ENCODE peak calls at places on chromosomes 3 and 15, in six cellular contexts. J is K562, Z is A549, K is HepG2, X is endothelial cell of umbilical vein, N is GM12878. I is an unnamed sample.

GRCh38 chr3:71713041-71713440 is 12.2 kb downstream of the EIF4E3 start:
- DNase-seq in K (no peak), N (no peak), X (no peak), J (no peak), Z (no peak), I (no peak)

GRCh38 chr15:68700395-68701123 is 120.1 kb downstream of the ANP32A start:
- DNase-seq in X (peak), J (no peak), Z (no peak), K (no peak), N (no peak), I (no peak)

GRCh38 chr3:117006123-117006522 is 296.5 kb downstream of the TUSC7 start:
- DNase-seq in J (no peak), Z (no peak), X (no peak), K (no peak), N (no peak), I (no peak)

GRCh38 chr3:19891740-19892139 is 42.3 kb downstream of the EFHB start:
- DNase-seq in K (no peak), X (no peak), J (no peak), Z (no peak), N (no peak), I (no peak)

GRCh38 chr3:157913751-157914150 is 192.5 kb downstream of the SHOX2 start:
- DNase-seq in K (no peak), N (no peak), Z (no peak), J (no peak), X (no peak), I (no peak)

GRCh38 chr15:98292442-98293240 is 332.1 kb downstream of the ARRDC4 start:
- DNase-seq in N (no peak), X (peak), J (peak), Z (peak), K (peak), I (peak)

GRCh38 chr3:150000631-150001030 is 29.9 kb upstream of the PFN2 start:
- DNase-seq in Z (no peak), K (no peak), X (no peak), J (no peak), N (no peak), I (no peak)

GRCh38 chr15:38691951-38692788 is 127.6 kb upstream of the RASGRP1 start:
- DNase-seq in K (no peak), N (no peak), Z (no peak), J (no peak), X (no peak), I (no peak)

GRCh38 chr15:45231061-45231576 is 20.9 kb upstream of the SLC28A2 start:
- DNase-seq in N (no peak), X (no peak), K (no peak), J (no peak), Z (no peak), I (no peak)

GRCh38 chr3:47554335-47554734 is 24.3 kb downstream of the CSPG5 start:
- DNase-seq in J (no peak), N (no peak), K (no peak), X (no peak), Z (no peak), I (no peak)

GRCh38 chr3:127389415-127389814 is 101.6 kb upstream of the PRR20G start:
- DNase-seq in J (no peak), Z (no peak), X (no peak), K (no peak), N (no peak), I (no peak)

GRCh38 chr3:64218746-64219145 is 6.5 kb downstream of the PRICKLE2 start:
- DNase-seq in Z (no peak), X (no peak), J (no peak), N (no peak), K (no peak), I (no peak)

GRCh38 chr15:65962187-65962586 is 92.9 kb downstream of the RAB11A start:
- DNase-seq in X (peak), N (no peak), K (no peak), J (no peak), Z (peak), I (no peak)

GRCh38 chr3:69838696-69839515 is 99.6 kb downstream of the MITF start:
- DNase-seq in X (no peak), J (no peak), Z (no peak), K (no peak), N (no peak), I (no peak)

GRCh38 chr3:195013411-195013810 is 257.5 kb downstream of the XXYLT1 start:
- DNase-seq in Z (no peak), N (no peak), K (no peak), X (no peak), J (no peak), I (no peak)

GRCh38 chr3:174820885-174821284 is 38.2 kb upstream of the NAALADL2 start:
- DNase-seq in K (no peak), X (no peak), N (no peak), Z (no peak), J (no peak), I (no peak)

GRCh38 chr15:82663186-82663600 is 16.0 kb upstream of the CPEB1 start:
- DNase-seq in N (no peak), X (peak), Z (peak), K (peak), J (peak), I (peak)

GRCh38 chr15:40320931-40321371 is 2.5 kb upstream of the INAFM2 start:
- DNase-seq in X (peak), Z (peak), K (peak), J (peak), N (no peak), I (peak)

DNA sequence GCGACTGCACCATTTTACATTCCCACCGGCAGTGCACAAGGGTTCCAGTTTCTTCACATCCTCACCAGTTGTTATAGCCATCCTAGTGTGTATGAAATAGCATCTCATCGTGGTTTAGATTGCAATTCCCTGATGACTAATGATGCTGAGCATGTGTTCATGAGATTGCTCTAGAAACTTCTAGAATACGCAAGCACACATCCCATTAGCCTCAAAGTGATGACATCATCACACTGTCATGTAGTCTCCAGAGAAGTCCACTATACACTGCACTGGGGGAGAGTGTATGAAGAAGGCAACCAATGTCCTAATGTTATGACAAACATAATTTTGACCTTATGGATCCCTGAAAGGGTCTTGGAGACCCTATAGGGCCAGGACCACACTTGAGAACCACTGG is 30.2 kb downstream of the FBLN2 start:
- DNase-seq in K (no peak), N (no peak), Z (no peak), J (no peak), X (no peak), I (peak)
- TF ChIP-seq MYC in K (no peak), N (no peak), Z (no peak), J (no peak), X (no peak), I (no peak)

GRCh38 chr3:79018671-79019136 is 749.1 kb downstream of the ROBO1 start:
- DNase-seq in Z (peak), K (peak), N (no peak), J (no peak), X (peak), I (no peak)

GRCh38 chr3:79015854-79016253 is 751.9 kb downstream of the ROBO1 start:
- DNase-seq in J (no peak), X (no peak), Z (no peak), N (no peak), K (no peak), I (no peak)

GRCh38 chr3:79016587-79017380 is 751.0 kb downstream of the ROBO1 start:
- DNase-seq in K (no peak), Z (no peak), J (no peak), N (no peak), X (no peak), I (no peak)

GRCh38 chr3:79019924-79020173 is 747.9 kb downstream of the ROBO1 start:
- DNase-seq in J (no peak), N (no peak), K (no peak), X (no peak), Z (no peak), I (no peak)

DNA sequence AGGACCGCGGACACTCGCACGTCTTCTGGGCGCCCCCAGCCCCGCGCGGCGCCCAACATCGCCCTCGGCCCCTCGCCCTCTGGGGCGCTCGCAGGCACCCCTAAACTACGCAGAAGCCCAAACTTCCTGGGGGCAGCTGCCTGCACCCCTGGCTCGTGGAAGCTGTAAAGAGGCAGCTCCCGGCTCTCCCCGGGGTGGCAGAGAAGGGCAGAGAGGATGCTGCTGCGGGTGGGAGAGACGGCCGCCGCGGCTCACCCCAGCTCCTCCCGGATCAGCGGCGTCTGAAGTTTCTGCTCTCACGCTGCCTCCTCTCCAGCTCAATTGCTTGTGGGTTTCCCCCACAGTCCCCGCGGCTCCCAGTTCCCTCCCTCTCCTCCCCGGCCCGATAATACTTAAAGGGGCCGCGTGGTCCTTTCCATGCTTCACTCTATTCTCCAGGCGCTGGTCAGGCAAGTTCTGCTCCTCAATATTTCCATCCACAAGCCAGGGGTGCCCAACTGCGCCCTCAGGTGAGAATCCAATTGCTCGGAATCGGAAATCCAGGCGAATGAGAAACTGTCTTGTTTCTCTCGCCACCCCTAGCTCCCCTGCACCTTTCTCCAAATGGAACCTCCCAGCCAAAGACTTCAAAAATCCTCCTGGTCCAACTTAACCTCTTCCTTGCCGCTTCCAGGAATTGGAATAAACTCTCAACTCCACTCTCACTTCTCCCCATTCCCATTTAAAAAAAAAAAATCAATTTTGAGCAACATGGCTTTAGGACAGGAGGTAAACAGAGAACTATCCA is 748.5 kb downstream of the ROBO1 start:
- DNase-seq in Z (peak), K (peak), N (no peak), X (peak), J (no peak), I (no peak)
- TF ChIP-seq MAX in Z (peak), K (peak), N (no peak), X (no peak), J (no peak), I (no peak)

GRCh38 chr3:178777718-178778411 is 241.6 kb downstream of the KCNMB2 start:
- DNase-seq in K (no peak), N (no peak), X (no peak), Z (peak), J (no peak), I (no peak)
- TF ChIP-seq MYC in K (no peak), N (no peak), X (no peak), Z (no peak), J (no peak), I (no peak)

GRCh38 chr15:48865387-48866079 is 12.4 kb upstream of the EID1 start:
- DNase-seq in K (no peak), N (no peak), J (no peak), X (no peak), Z (no peak), I (peak)

GRCh38 chr15:48862705-48863104 is 15.2 kb upstream of the EID1 start:
- DNase-seq in J (peak), X (no peak), K (no peak), Z (no peak), N (no peak), I (peak)

GRCh38 chr15:48858401-48858800 is 19.5 kb upstream of the EID1 start:
- DNase-seq in X (no peak), Z (peak), N (no peak), K (no peak), J (peak), I (peak)

GRCh38 chr15:48859426-48859825 is 18.5 kb upstream of the EID1 start:
- DNase-seq in Z (no peak), J (no peak), K (no peak), N (no peak), X (no peak), I (no peak)

GRCh38 chr15:48861813-48862431 is 16.0 kb upstream of the EID1 start:
- DNase-seq in N (no peak), X (peak), K (peak), J (peak), Z (peak), I (peak)
- TF ChIP-seq MAX in N (no peak), X (no peak), K (no peak), J (no peak), Z (no peak), I (no peak)

DNA sequence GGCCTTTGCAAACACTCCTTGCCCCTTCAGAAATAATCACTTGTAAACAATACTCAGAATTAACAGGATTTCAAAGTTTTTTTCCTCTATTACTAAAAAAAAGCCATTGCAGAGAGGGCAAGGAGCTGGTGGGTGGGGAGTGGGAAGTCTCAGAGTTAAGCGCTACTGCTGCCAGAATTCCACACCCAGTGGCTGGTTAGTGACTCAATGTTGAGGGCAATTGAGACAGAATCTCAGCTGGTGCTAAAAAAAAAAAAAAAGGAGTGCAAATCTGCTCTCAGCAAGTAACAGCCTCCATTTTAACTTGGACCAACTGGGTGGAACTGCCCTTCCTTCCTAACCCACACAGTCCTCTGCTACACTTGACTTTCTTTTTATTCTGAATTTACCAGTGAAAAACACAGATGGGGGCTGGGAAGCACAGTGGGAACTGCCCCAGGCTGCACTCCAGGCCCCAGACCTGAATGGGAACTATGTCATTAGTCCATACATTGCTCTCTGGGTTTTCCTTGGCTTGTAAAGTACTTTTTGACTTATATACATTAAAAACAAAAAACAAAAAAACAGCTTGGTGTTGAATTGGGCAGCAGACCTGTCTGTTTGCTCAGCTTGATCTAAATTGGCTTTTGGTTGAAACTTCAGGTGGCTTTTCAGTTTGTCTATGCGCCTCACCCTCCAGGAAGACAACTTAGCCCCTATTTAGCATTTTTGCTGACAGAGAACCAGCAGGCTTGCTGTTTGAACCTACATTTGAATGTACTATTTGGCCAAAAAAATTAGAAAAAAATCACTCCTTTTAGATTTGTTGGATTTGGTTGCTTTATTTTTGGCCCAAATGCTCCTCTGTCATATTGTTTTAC is 357.8 kb upstream of the TBL1XR1 start:
- DNase-seq in J (no peak), X (no peak), N (no peak), Z (no peak), K (no peak), I (no peak)
- TF ChIP-seq MYC in J (no peak), X (no peak), N (no peak), Z (no peak), K (no peak), I (no peak)

GRCh38 chr3:31105438-31106077 is 211.1 kb upstream of the GADL1 start:
- DNase-seq in X (peak), J (no peak), Z (peak), N (no peak), K (no peak), I (no peak)
- TF ChIP-seq MAX in X (no peak), J (no peak), Z (no peak), N (no peak), K (no peak), I (no peak)

GRCh38 chr3:46214751-46215352 is 6.7 kb upstream of the CCR1 start:
- DNase-seq in K (no peak), J (no peak), X (no peak), Z (peak), N (no peak), I (peak)
- TF ChIP-seq MYC in K (no peak), J (no peak), X (no peak), Z (no peak), N (no peak), I (no peak)